ENCODE peak calls at places on chromosomes 5 and 9, in ten cellular contexts. R is GM12892, E is spleen, A is stomach, I is endothelial cell of umbilical vein, U is breast epithelium, B is suprapubic skin, C is HCT116, P is sigmoid colon, F is HL-60. X is an unnamed sample.

GRCh38 chr9:70257991-70258691 is 637 bp upstream of the SMC5 start:
- DNase-seq in E (peak), I (no peak), P (peak), R (peak), U (peak), C (peak), A (peak), B (peak), F (no peak), X (peak)

GRCh38 chr5:170095687-170096086 is 10.0 kb upstream of the FOXI1 start:
- DNase-seq in B (no peak), F (peak), I (peak), C (no peak), E (no peak), U (no peak), R (no peak), A (no peak), P (peak), X (no peak)

GRCh38 chr9:125550633-125551032 is 156.4 kb downstream of the MAPKAP1 start:
- DNase-seq in I (no peak), P (no peak), F (no peak), R (no peak), A (no peak), U (no peak), E (no peak), B (no peak), C (no peak), X (no peak)

GRCh38 chr5:79847561-79847960 is 143.5 kb downstream of the MTX3 start:
- DNase-seq in B (no peak), F (no peak), E (no peak), A (no peak), C (no peak), U (no peak), P (no peak), I (no peak), R (no peak), X (no peak)

GRCh38 chr5:96476654-96477053 is 43.6 kb upstream of the PCSK1 start:
- DNase-seq in U (no peak), C (no peak), E (no peak), B (no peak), A (no peak), I (peak), F (no peak), P (no peak), R (no peak), X (no peak)

GRCh38 chr9:131977074-131977838 is 102.4 kb downstream of the MED27 start:
- DNase-seq in B (no peak), F (peak), C (no peak), A (no peak), I (no peak), P (no peak), R (no peak), E (no peak), U (no peak), X (no peak)

GRCh38 chr5:93503598-93504067 is 77.4 kb downstream of the NR2F1-AS1 start:
- DNase-seq in R (no peak), U (no peak), E (no peak), P (no peak), A (no peak), C (no peak), F (no peak), B (no peak), I (peak), X (no peak)

GRCh38 chr5:52896524-52897237 is 92.5 kb upstream of the ITGA2 start:
- DNase-seq in A (no peak), I (no peak), E (no peak), U (no peak), R (no peak), C (no peak), P (no peak), B (no peak), F (no peak), X (no peak)

GRCh38 chr9:101625871-101626270 is 31.1 kb upstream of the PPP3R2 start:
- DNase-seq in E (no peak), C (no peak), P (no peak), I (no peak), A (no peak), F (no peak), B (no peak), R (no peak), U (no peak), X (no peak)

GRCh38 chr5:141095263-141095641 is 837 bp downstream of the PCDHB2 start:
- DNase-seq in R (no peak), U (no peak), P (no peak), I (no peak), A (no peak), E (no peak), F (no peak), C (no peak), B (no peak), X (peak)

GRCh38 chr9:81671880-81672280 is 17.5 kb downstream of the TLE1 start:
- DNase-seq in A (peak), P (peak), C (no peak), U (peak), B (no peak), R (no peak), E (no peak), F (no peak), I (peak), X (no peak)

GRCh38 chr5:83118471-83118870 is 41.1 kb downstream of the XRCC4 start:
- DNase-seq in A (no peak), E (no peak), C (no peak), R (no peak), F (no peak), I (no peak), B (no peak), U (no peak), P (no peak), X (peak)

DNA sequence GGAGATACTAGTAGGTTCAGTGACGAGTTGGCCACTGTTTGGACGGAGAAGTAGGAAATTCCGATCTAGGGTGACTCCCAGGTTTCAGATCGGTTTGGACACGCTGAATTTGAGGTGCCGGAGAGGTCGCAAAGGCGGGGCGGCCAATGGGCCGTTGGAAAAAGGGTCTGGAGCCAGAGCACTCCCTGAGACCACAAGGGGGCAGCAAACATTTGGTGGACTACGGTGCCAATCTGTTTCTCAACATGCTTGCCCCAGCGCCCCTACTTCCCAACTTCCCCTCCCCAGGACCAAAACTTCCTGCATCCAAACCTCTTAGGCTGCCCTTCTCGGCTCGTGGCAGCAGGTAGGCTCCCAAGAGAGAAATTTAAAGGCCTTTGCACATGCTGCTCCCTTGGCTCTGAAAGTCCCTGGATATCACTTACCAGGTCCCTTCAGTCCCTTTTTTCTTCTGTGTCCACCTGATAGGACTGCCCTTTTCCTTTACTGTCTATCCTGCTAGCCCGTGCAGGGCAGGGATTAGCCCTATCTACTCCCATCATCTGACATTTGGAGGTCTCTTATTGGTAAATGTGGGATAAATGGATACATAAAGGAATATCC is 992 bp upstream of the RPP25L start:
- DNase-seq in F (peak), I (peak), U (peak), A (peak), P (peak), R (no peak), B (peak), E (peak), C (peak), X (peak)
- TF ChIP-seq POLR2AphosphoS5 in F (no peak), I (peak), U (no peak), A (no peak), P (no peak), R (no peak), B (no peak), E (no peak), C (peak), X (no peak)

DNA sequence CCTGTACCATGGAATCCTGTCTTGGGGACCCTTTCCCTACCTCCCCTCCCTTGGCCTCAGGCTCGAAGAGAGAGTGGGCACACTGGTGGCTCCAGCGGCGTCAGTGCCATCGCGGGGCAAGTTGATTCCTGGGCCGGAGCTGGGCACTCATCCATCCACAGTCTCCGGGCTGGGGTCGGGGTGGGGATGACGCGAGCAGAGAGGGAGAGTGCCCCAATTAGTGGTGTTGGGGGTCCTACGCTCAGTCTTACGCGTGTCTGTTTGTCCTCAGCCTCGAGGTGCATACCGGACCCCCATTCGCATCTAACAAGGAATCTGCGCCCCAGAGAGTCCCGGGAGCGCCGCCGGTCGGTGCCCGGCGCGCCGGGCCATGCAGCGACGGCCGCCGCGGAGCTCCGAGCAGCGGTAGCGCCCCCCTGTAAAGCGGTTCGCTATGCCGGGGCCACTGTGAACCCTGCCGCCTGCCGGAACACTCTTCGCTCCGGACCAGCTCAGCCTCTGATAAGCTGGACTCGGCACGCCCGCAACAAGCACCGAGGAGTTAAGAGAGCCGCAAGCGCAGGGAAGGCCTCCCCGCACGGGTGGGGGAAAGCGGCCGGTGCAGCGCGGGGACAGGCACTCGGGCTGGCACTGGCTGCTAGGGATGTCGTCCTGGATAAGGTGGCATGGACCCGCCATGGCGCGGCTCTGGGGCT is 724 bp downstream of the NTRK2 start:
- DNase-seq in R (peak), U (no peak), P (no peak), A (no peak), E (peak), C (no peak), F (no peak), I (no peak), B (peak), X (peak)
- TF ChIP-seq POLR2AphosphoS5 in R (no peak), U (no peak), P (no peak), A (no peak), E (no peak), C (no peak), F (no peak), I (no peak), B (no peak), X (no peak)

GRCh38 chr5:158977642-158978041 is 122.1 kb downstream of the EBF1 start:
- DNase-seq in R (no peak), E (no peak), C (no peak), P (no peak), B (no peak), A (no peak), U (no peak), I (no peak), F (no peak), X (no peak)

GRCh38 chr5:158979749-158980521 is 119.8 kb downstream of the EBF1 start:
- DNase-seq in I (peak), U (no peak), B (peak), A (peak), F (no peak), E (no peak), C (no peak), R (no peak), P (peak), X (peak)

GRCh38 chr5:158979290-158979689 is 120.4 kb downstream of the EBF1 start:
- DNase-seq in A (no peak), P (no peak), R (no peak), C (no peak), I (no peak), E (no peak), B (no peak), U (no peak), F (no peak), X (no peak)

GRCh38 chr5:158976035-158976434 is 123.7 kb downstream of the EBF1 start:
- DNase-seq in A (no peak), B (no peak), R (no peak), P (no peak), F (no peak), E (no peak), C (no peak), U (no peak), I (peak), X (no peak)

DNA sequence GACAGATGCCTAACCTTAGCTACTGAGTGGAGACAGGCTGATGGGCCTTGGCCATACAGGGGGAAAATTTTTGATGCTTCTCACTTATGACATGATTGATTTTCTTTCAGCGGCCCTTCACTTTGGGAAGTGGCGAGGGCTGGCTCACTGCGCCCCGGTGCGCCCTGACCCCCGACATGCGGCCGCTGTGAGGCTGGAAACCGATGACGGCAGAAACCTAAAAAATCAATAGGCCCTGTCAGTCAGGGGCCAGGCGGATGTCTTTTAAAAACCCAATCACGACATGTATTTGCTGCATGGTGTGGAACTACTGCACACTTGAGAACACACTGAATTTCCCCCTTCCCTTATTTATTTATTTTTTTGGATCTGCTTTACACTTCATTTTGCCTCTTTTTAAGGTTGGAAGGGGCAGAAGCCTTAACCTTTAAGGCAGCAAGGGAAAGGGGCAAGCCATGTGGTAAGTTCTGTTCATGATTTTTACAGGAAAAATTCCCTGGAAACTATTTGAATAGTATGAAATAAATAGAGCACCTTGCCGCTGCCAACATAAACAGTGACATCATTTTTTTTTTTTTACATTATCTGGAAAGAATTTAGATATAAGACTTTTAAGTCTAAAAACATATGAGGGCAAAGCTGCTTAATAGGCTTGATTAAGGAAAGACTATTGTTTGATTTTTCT is 121.5 kb downstream of the EBF1 start:
- DNase-seq in C (no peak), A (no peak), I (peak), F (no peak), E (no peak), B (no peak), U (no peak), P (no peak), R (no peak), X (no peak)
- TF ChIP-seq POLR2AphosphoS5 in C (no peak), A (no peak), I (no peak), F (no peak), E (no peak), B (no peak), U (no peak), P (no peak), R (no peak), X (no peak)

DNA sequence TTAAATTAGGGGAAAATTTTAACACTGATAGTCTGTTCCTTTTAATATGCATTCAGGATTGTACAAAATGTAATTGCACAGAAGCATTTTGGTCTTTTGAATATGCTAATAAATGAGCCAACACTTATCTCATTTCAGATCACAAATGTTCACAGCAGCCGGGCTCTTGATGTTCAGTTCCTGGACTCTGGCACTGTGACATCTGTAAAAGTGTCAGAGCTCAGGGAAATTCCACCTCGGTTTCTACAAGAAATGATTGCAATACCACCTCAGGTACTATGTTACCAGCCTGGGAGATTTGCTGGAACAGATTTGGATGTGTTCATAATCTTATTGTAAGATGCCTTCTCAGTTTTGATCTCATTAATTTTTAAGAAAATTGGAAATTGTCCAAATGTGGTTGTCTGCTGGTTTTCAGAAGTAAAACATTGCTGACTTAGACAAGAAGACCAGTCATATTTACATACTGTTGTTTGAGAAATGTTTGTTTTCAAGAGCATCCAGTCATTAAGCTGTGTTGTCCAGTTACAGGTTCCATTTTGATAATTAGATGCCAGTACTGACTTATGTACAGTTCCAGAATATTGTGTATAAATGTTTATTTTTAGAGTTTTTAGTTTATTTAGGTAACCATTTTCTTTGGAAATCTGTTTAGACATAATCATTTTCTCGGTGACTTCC is 23.0 kb upstream of the TMOD1 start:
- DNase-seq in A (no peak), C (no peak), P (no peak), I (no peak), F (no peak), B (no peak), E (no peak), R (no peak), U (no peak), X (no peak)
- TF ChIP-seq POLR2AphosphoS5 in A (no peak), C (no peak), P (no peak), I (no peak), F (no peak), B (no peak), E (no peak), R (no peak), U (no peak), X (no peak)

GRCh38 chr9:89956331-89956730 is 351.5 kb downstream of the GADD45G start:
- DNase-seq in C (no peak), B (no peak), A (no peak), R (no peak), E (no peak), U (no peak), F (no peak), I (no peak), P (no peak), X (no peak)
- TF ChIP-seq POLR2AphosphoS5 in C (no peak), B (no peak), A (no peak), R (no peak), E (no peak), U (no peak), F (no peak), I (no peak), P (no peak), X (no peak)

GRCh38 chr9:136851941-136852663 is at the start of gene MAMDC4:
- DNase-seq in R (no peak), P (no peak), B (no peak), F (no peak), A (peak), I (no peak), E (no peak), C (no peak), U (no peak), X (no peak)
- TF ChIP-seq POLR2AphosphoS5 in R (no peak), P (no peak), B (no peak), F (no peak), A (no peak), I (no peak), E (peak), C (no peak), U (no peak), X (no peak)

DNA sequence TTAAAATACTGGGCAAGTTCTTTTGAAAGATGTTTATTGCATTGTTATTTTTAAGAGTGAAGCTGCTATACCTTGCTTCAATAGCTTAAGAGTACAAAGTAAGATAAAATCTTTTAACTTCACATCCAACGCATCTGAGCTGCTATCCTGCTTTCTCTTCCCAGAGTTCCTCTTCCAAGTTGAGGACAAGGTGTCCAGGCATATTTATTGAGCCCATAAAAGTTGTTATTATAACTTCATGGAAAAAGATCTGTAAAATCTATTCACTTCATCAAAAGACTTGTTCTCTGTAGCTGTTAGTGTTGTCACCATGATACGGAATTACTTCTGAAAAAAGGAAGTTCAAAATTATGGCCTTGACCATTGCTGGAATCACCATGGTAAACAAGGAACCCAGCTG is 306.2 kb upstream of the ELAVL2 start:
- DNase-seq in F (no peak), U (no peak), A (no peak), C (no peak), I (no peak), P (no peak), R (no peak), E (no peak), B (no peak), X (no peak)
- TF ChIP-seq POLR2AphosphoS5 in F (no peak), U (no peak), A (no peak), C (no peak), I (no peak), P (no peak), R (no peak), E (no peak), B (no peak), X (no peak)

GRCh38 chr5:77167695-77168111 is 42.8 kb upstream of the PDE8B start:
- DNase-seq in C (no peak), I (no peak), B (no peak), E (no peak), F (no peak), U (no peak), A (no peak), P (no peak), R (no peak), X (no peak)

GRCh38 chr5:77170196-77170595 is 40.3 kb upstream of the PDE8B start:
- DNase-seq in C (no peak), F (no peak), U (no peak), A (no peak), R (no peak), I (no peak), P (no peak), B (no peak), E (no peak), X (no peak)

GRCh38 chr5:77168884-77169254 is 41.6 kb upstream of the PDE8B start:
- DNase-seq in B (no peak), A (peak), E (no peak), C (no peak), I (no peak), U (peak), F (no peak), P (no peak), R (no peak), X (no peak)

GRCh38 chr5:77171141-77171910 is 39.2 kb upstream of the PDE8B start:
- DNase-seq in E (no peak), U (no peak), F (no peak), C (no peak), P (no peak), A (no peak), I (no peak), B (no peak), R (no peak), X (no peak)

DNA sequence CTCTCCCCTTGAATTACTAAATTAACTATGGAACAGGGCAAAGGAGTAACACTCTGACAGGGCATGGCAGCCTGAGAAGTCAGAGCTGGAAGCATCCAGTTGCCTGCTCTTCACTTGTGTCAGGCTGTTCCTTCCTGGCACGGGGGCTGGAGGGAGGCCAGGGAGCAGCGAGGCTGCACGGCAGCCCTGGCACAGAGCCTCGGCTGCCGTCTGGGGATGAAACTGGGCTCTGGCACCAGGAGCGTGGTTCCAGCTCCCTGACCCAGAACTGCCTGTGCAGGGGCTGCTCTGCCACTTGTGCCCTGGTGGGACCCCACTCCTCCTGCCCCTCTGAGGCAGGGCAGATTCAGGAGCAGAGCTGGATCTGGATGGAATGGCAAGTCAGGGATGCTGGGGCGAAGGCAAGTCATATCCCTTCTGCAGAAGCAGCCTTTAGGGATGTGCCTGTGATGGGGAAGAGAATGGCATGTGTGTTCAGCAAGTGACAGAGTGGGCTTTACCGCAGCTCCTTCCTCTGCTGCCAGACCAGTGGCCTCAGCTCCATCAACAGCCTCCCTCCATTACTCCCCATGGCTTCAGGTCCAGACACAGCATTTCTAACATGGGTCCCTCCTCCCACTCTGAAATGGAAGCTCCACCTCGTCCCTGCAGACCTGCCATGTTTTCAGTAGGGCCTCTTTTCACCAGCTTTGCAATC is 42.1 kb upstream of the PDE8B start:
- DNase-seq in C (no peak), E (peak), U (peak), P (peak), I (peak), F (no peak), R (no peak), A (peak), B (peak), X (no peak)
- TF ChIP-seq POLR2AphosphoS5 in C (no peak), E (peak), U (no peak), P (peak), I (no peak), F (no peak), R (no peak), A (peak), B (no peak), X (no peak)

GRCh38 chr9:109440797-109441287 is 57.3 kb downstream of the PTPN3 start:
- DNase-seq in E (no peak), U (peak), P (no peak), I (peak), B (no peak), R (no peak), A (peak), F (peak), C (peak), X (peak)
- TF ChIP-seq POLR2AphosphoS5 in E (no peak), U (no peak), P (no peak), I (no peak), B (no peak), R (no peak), A (no peak), F (no peak), C (no peak), X (no peak)

X was measured in GM23338.